ENCODE peak calls at places on chromosomes 2 and 18, in six cellular contexts. O is trophoblast cell, I is mesendoderm, C is neuronal stem cell, S is H1, U is IMR-90. F is an unnamed sample. For H3K4me1, the result is how much of the 10 kb centered on the place peaks cover.

GRCh38 chr2:54054271-54054670 is 61.1 kb upstream of the ACYP2 start:
- DNase-seq in O (no peak), I (no peak), C (no peak), S (no peak), U (no peak), F (no peak)

GRCh38 chr2:111944536-111945210 is 46.3 kb downstream of the MERTK start:
- DNase-seq in O (no peak), I (no peak), C (no peak), S (no peak), U (no peak), F (no peak)

GRCh38 chr2:43082111-43082877 is 144.1 kb downstream of the ZFP36L2 start:
- DNase-seq in O (no peak), I (no peak), C (no peak), S (no peak), U (peak), F (peak)

GRCh38 chr2:162060522-162060921 is 13.5 kb downstream of the DPP4 start:
- DNase-seq in O (no peak), I (no peak), C (no peak), S (no peak), U (no peak), F (no peak)

GRCh38 chr2:219626540-219626939 is 890 bp upstream of the SLC4A3 start:
- DNase-seq in O (peak), I (no peak), C (no peak), S (no peak), U (no peak), F (no peak)

GRCh38 chr2:153986488-153987229 is 114.9 kb downstream of the GALNT13 start:
- DNase-seq in O (no peak), I (peak), C (peak), S (no peak), U (no peak), F (peak)

GRCh38 chr2:88067189-88067588 is 436 bp upstream of the SMYD1 start:
- DNase-seq in O (no peak), I (no peak), C (no peak), S (no peak), U (no peak), F (no peak)

GRCh38 chr18:10190564-10190963 is 263.9 kb upstream of the APCDD1 start:
- DNase-seq in O (no peak), I (no peak), C (no peak), S (no peak), U (peak), F (peak)

GRCh38 chr18:23138470-23138869 is 3.2 kb downstream of the CABLES1 start:
- DNase-seq in O (no peak), I (no peak), C (no peak), S (no peak), U (no peak), F (no peak)

GRCh38 chr2:218024871-218025270 is 22.1 kb upstream of the TNS1 start:
- DNase-seq in O (no peak), I (no peak), C (no peak), S (peak), U (no peak), F (no peak)

GRCh38 chr18:55588001-55588875 is at the start of gene TCF4:
- DNase-seq in O (peak), I (peak), C (peak), S (peak), U (peak), F (peak)

GRCh38 chr18:14922965-14923565 is 175.1 kb downstream of the ANKRD30B start:
- DNase-seq in O (no peak), I (no peak), C (no peak), S (no peak), U (no peak), F (no peak)

GRCh38 chr2:164719996-164720941 is 99.0 kb upstream of the GRB14 start:
- DNase-seq in O (no peak), I (no peak), C (no peak), S (no peak), U (peak), F (peak)

GRCh38 chr18:63290456-63291200 is 28.9 kb downstream of the BCL2 start:
- DNase-seq in O (no peak), I (peak), C (no peak), S (no peak), U (no peak), F (no peak)

GRCh38 chr2:63058149-63058741 is 7.6 kb downstream of the OTX1 start:
- DNase-seq in O (no peak), I (peak), C (peak), S (peak), U (peak), F (peak)

GRCh38 chr2:173553589-173553988 is 198.9 kb downstream of the CDCA7 start:
- DNase-seq in O (no peak), I (no peak), C (no peak), S (no peak), U (peak), F (no peak)

GRCh38 chr2:156329031-156329921 is 3.2 kb downstream of the NR4A2 start:
- DNase-seq in O (no peak), I (peak), C (peak), S (peak), U (no peak), F (no peak)

GRCh38 chr2:54560146-54560881 is 104.2 kb downstream of the SPTBN1 start:
- DNase-seq in O (peak), I (no peak), C (no peak), S (no peak), U (peak), F (peak)

GRCh38 chr2:8500124-8501054 is 181.5 kb upstream of the ID2 start:
- DNase-seq in O (no peak), I (no peak), C (no peak), S (no peak), U (peak), F (no peak)

GRCh38 chr2:26382534-26382933 is 19.2 kb upstream of the DRC1 start:
- DNase-seq in O (no peak), I (no peak), C (no peak), S (no peak), U (no peak), F (no peak)

GRCh38 chr2:223688094-223688835 is 86.1 kb upstream of the SCG2 start:
- DNase-seq in O (no peak), I (peak), C (peak), S (no peak), U (no peak), F (peak)

GRCh38 chr2:1781291-1782080 is 37.2 kb upstream of the PXDN start:
- DNase-seq in O (no peak), I (peak), C (no peak), S (no peak), U (no peak), F (peak)

GRCh38 chr18:25140144-25140961 is 211.6 kb downstream of the ZNF521 start:
- DNase-seq in O (no peak), I (no peak), C (no peak), S (no peak), U (no peak), F (no peak)

GRCh38 chr2:219576505-219577388 is 4.6 kb downstream of the INHA start:
- DNase-seq in O (peak), I (peak), C (no peak), S (peak), U (peak), F (peak)

GRCh38 chr2:237209046-237209375 is 123.3 kb downstream of the COPS8 start:
- DNase-seq in O (no peak), I (no peak), C (no peak), S (no peak), U (no peak), F (no peak)

GRCh38 chr2:27705851-27706622 is 42.3 kb downstream of the SLC4A1AP start:
- DNase-seq in O (no peak), I (peak), C (no peak), S (no peak), U (peak), F (peak)

GRCh38 chr2:144162652-144163051 is 357.3 kb downstream of the ZEB2 start:
- DNase-seq in O (peak), I (peak), C (no peak), S (peak), U (no peak), F (no peak)

GRCh38 chr2:85248741-85249524 is 78.9 kb downstream of the TGOLN2 start:
- DNase-seq in O (peak), I (peak), C (no peak), S (no peak), U (peak), F (peak)
- H3K4ac ChIP-seq in O (no peak), I (no peak), C (no peak), S (peak), U (peak), F (peak)

DNA sequence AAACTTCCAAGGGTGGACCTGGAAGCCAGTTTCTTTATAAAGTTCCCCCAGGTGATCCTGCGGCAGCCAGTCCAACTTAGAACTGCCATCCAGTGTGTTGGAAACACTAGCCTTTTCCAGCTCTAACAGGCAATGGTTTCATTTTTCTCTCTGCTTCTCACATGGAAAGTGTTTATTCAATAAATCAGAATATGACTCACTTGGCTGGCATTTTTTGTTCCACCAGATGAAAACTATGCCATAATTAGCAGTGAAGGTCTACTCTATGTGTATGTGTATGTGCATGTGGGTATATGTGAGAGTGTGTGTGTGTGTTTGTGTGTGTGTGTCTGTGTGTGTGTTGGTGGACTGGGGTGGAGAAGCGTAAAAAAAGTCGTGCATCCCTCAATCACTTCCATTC is 91.0 kb upstream of the SETBP1 start:
- DNase-seq in O (no peak), I (no peak), C (no peak), S (no peak), U (peak), F (peak)
- H3K4me1 ChIP-seq in O (under half), I (under half), C (under half), S (under half), U (under half), F (under half)

GRCh38 chr2:182591774-182592173 is 124.3 kb upstream of the DNAJC10 start:
- DNase-seq in O (no peak), I (no peak), C (no peak), S (no peak), U (no peak), F (no peak)
- H3K4me3 ChIP-seq in O (no peak), I (no peak), C (no peak), S (no peak), U (no peak), F (no peak)

DNA sequence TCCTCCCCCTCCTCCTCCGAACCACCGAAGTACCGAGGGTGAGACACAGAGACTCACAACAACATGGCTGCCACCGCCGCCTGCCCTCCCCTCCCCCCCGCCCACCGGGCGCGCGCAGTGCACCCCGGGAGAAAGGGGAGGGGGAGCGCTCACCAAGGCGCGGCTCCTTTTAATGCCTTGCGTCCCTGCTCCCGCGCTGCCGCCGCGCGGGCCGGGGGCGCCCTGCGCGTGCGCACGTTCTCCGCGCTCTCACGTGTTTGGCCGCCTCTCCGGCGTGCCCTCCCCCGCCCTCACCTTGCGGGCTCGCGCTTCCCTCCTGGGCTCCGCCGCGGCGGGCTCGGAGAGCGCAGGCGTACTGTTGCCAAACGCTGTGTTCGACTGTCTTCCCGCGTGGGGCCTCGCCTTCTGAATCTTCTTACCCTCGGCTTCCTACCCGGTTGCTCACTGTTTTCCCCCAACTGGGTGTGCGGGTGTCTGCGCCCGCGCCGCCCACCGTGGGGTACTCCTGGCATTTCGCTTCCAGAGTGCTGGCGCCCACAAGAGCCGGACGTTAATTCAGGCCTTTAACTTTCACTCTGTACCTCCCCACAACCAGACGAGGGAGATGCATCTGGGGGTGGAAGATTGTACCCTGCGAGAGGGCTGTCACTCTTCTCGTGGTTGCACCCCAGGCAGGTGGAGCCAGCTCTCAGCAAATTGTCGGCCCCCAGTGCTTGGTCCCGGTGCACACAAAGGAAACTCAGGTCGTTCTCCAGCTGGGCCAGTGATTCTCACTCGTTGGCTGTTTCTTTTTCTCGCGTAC is at the start of gene PUM2:
- DNase-seq in O (peak), I (peak), C (peak), S (peak), U (peak), F (peak)
- H3K4ac ChIP-seq in O (peak), I (peak), C (peak), S (peak), U (peak), F (peak)

GRCh38 chr2:232133078-232133477 is 171.6 kb downstream of the DIS3L2 start:
- DNase-seq in O (no peak), I (peak), C (no peak), S (no peak), U (no peak), F (peak)

GRCh38 chr2:232137346-232137745 is 175.8 kb downstream of the DIS3L2 start:
- DNase-seq in O (no peak), I (no peak), C (no peak), S (no peak), U (peak), F (peak)

GRCh38 chr2:232137748-232138147 is 176.2 kb downstream of the DIS3L2 start:
- DNase-seq in O (no peak), I (no peak), C (no peak), S (no peak), U (no peak), F (peak)

GRCh38 chr2:232132179-232132578 is 170.7 kb downstream of the DIS3L2 start:
- DNase-seq in O (no peak), I (no peak), C (no peak), S (no peak), U (no peak), F (no peak)

DNA sequence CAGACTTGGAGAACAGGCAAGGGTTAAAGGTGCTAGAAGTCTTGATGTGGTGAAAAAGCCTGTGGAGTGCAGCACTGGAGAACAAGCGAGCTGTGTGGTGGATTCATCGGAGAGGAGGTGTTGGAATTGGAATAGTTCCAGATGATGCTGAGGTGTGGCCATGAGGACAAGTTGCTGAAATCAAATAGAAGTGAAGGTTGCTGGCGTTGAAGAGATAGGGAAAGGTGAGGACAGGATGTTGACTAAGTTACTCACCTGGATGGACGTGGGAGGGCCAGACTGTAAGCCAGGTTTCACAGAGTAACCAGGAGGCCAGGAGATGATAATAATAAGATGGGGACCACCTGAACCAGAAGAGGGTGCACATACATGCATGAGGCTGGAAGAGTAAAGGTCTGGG is 173.4 kb downstream of the DIS3L2 start:
- DNase-seq in O (no peak), I (no peak), C (no peak), S (no peak), U (no peak), F (no peak)
- H3K4me1 ChIP-seq in O (under half), I (under half), C (under half), S (under half), U (under half), F (under half)

GRCh38 chr2:203404996-203405395 is 76.8 kb downstream of the ABI2 start:
- DNase-seq in O (no peak), I (no peak), C (no peak), S (no peak), U (peak), F (peak)
- H3K4me3 ChIP-seq in O (no peak), I (no peak), C (no peak), S (no peak), U (no peak), F (no peak)

DNA sequence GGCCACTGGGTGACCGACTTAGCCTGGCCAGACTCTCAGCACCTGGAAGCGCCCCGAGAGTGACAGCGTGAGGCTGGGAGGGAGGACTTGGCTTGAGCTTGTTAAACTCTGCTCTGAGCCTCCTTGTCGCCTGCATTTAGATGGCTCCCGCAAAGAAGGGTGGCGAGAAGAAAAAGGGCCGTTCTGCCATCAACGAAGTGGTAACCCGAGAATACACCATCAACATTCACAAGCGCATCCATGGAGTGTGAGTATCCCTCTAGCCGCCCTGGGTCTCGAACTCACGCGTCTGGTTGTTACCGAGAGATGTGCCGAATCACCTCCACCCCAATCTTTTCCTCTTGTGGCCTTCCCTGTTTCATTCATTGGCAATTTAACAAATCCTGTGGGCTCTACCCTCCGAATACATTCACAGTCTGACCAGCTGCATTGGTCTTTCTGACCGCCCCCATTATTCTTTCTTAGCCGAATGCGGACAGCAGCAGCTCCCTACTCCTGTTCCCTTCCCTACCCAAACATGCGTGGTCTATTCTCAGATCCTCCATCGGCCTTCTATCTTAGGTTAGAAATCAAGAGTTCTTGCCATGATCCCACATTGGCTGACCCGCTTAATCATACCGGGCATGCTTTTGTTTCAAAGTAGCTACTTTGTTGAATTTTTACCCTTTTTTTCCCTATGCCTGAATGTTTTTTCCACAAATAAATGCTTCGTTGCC is 631 bp downstream of the RPL31 start:
- DNase-seq in O (no peak), I (no peak), C (no peak), S (no peak), U (no peak), F (peak)
- H3K4ac ChIP-seq in O (peak), I (peak), C (peak), S (peak), U (peak), F (peak)

GRCh38 chr2:109214651-109215371 is 85.8 kb downstream of the SH3RF3 start:
- DNase-seq in O (no peak), I (no peak), C (no peak), S (no peak), U (no peak), F (peak)

GRCh38 chr2:109212836-109213563 is 84.0 kb downstream of the SH3RF3 start:
- DNase-seq in O (no peak), I (no peak), C (no peak), S (no peak), U (no peak), F (no peak)

GRCh38 chr2:109216332-109216731 is 87.3 kb downstream of the SH3RF3 start:
- DNase-seq in O (no peak), I (no peak), C (no peak), S (no peak), U (no peak), F (no peak)

GRCh38 chr2:109215866-109216265 is 86.9 kb downstream of the SH3RF3 start:
- DNase-seq in O (no peak), I (no peak), C (no peak), S (no peak), U (no peak), F (no peak)

DNA sequence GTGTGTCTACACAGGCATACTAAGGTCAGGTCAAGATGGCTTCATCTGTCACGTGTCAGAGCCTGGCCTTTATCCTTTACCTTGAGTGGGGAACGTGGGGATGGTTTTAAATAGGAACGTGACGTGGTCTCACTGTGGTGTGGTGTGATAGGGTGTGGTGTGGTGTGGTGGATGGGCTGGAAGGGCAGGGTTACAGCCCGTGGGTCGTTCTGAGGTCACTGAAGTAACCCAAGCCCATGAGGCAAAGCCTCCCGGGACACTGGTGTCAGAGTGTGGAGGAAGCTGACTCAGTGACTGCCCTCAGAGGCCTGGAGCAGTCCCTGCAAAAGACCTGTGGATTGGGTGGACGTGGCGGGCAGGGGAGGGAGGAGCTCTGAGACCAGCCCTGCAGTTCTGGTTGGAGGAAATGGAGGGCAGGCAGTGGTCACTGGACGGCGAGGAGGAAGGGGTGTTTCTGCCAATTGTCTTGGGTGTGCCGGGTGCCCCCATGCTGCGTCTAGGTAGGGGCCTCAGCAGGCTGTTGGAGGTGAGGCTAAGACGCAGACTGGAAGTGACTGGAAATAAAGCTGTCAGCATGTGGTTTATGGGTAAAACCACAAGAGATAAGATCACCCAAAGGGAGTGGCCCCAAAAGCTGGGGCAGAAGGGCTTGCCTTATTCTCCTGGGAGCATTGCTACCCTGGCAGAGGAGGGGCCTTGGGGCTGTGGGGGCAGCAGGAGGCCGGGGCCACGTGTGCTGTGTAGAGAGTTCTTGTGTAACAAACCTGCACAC is 84.8 kb downstream of the SH3RF3 start:
- DNase-seq in O (peak), I (no peak), C (no peak), S (no peak), U (peak), F (peak)
- H3K4me1 ChIP-seq in O (under half), I (under half), C (under half), S (under half), U (under half), F (under half)

GRCh38 chr2:207926133-207927076 is 98.9 kb downstream of the PLEKHM3 start:
- DNase-seq in O (no peak), I (peak), C (no peak), S (no peak), U (peak), F (peak)
- H3K4me3 ChIP-seq in O (no peak), I (no peak), C (no peak), S (no peak), U (peak), F (no peak)

GRCh38 chr2:174786066-174786725 is 21.9 kb upstream of the CHRNA1 start:
- DNase-seq in O (no peak), I (no peak), C (no peak), S (no peak), U (peak), F (no peak)

GRCh38 chr2:174787485-174788205 is 23.4 kb upstream of the CHRNA1 start:
- DNase-seq in O (peak), I (peak), C (no peak), S (peak), U (peak), F (peak)

GRCh38 chr2:174792309-174793025 is 28.2 kb upstream of the CHRNA1 start:
- DNase-seq in O (no peak), I (no peak), C (no peak), S (no peak), U (no peak), F (no peak)

GRCh38 chr2:174788291-174788929 is 24.1 kb upstream of the CHRNA1 start:
- DNase-seq in O (no peak), I (peak), C (no peak), S (peak), U (peak), F (no peak)

GRCh38 chr2:174789001-174789400 is 24.7 kb upstream of the CHRNA1 start:
- DNase-seq in O (no peak), I (no peak), C (no peak), S (no peak), U (no peak), F (no peak)
- H3K4ac ChIP-seq in O (no peak), I (no peak), C (no peak), S (no peak), U (peak), F (peak)

F was measured in mesenchymal stem cell.